ENCODE peak calls at places on chromosomes 16 and 17, in six cellular contexts. N is neural crest cell; K is retina; A is fibroblast of villous mesenchyme; Z is cerebellar nuclear complex; C is stimulated activated CD4-positive, alpha-beta T cell treated with anti-CD3 and anti-CD28 coated beads, Interleukin-15, amount 100 ng/mL, for 24 hours. G is an unnamed sample.

GRCh38 chr17:62895650-62896301 is 70.3 kb upstream of the TANC2 start:
- DNase-seq in Z (no peak), N (no peak), K (no peak), C (no peak), A (no peak), G (no peak)

GRCh38 chr16:48128769-48129168 is 27.0 kb downstream of the ABCC12 start:
- DNase-seq in N (no peak), C (no peak), Z (no peak), A (no peak), K (no peak), G (no peak)

GRCh38 chr17:31052187-31052889 is 42.4 kb upstream of the NF1 start:
- DNase-seq in A (peak), C (no peak), Z (no peak), N (no peak), K (no peak), G (no peak)

GRCh38 chr16:61929801-61930200 is 106.4 kb downstream of the CDH8 start:
- DNase-seq in A (no peak), N (no peak), K (no peak), C (no peak), Z (no peak), G (no peak)

GRCh38 chr17:2697611-2698162 is 13.9 kb downstream of the CLUH start:
- DNase-seq in C (no peak), Z (no peak), A (no peak), N (no peak), K (no peak), G (peak)

GRCh38 chr17:19346351-19347255 is 15.9 kb downstream of the B9D1 start:
- DNase-seq in C (no peak), Z (no peak), A (peak), K (peak), N (no peak), G (no peak)

GRCh38 chr16:20833081-20833480 is 26.8 kb downstream of the REXO5 start:
- DNase-seq in K (no peak), A (no peak), Z (peak), C (no peak), N (no peak), G (no peak)

GRCh38 chr16:56658476-56658875 is 717 bp downstream of the MT1F start:
- DNase-seq in K (no peak), C (no peak), Z (no peak), N (no peak), A (no peak), G (no peak)

GRCh38 chr16:5466551-5466950 is 369.0 kb upstream of the EEF2KMT start:
- DNase-seq in C (no peak), Z (no peak), N (no peak), A (no peak), K (no peak), G (no peak)

GRCh38 chr16:16127469-16128116 is 95.7 kb downstream of the ABCC6 start:
- DNase-seq in A (peak), C (peak), K (peak), N (peak), Z (no peak), G (peak)

GRCh38 chr16:58127033-58127556 is 2.1 kb downstream of the CFAP20 start:
- DNase-seq in Z (no peak), K (no peak), C (peak), N (no peak), A (peak), G (no peak)

GRCh38 chr17:7992924-7993323 is 9.5 kb upstream of the GUCY2D start:
- DNase-seq in A (no peak), N (no peak), C (no peak), Z (no peak), K (no peak), G (no peak)

GRCh38 chr16:87350681-87351319 is 32.8 kb downstream of the FBXO31 start:
- DNase-seq in N (no peak), C (no peak), A (peak), K (peak), Z (no peak), G (peak)

GRCh38 chr17:29376667-29377268 is 13.4 kb upstream of the TAOK1 start:
- DNase-seq in C (no peak), Z (no peak), N (no peak), K (peak), A (peak), G (peak)

GRCh38 chr16:30903596-30903995 is 7.2 kb downstream of the CTF1 start:
- DNase-seq in Z (no peak), A (peak), C (no peak), K (no peak), N (no peak), G (no peak)

GRCh38 chr17:82492647-82493516 is 26.6 kb upstream of the FOXK2 start:
- DNase-seq in N (no peak), K (no peak), A (peak), C (no peak), Z (no peak), G (no peak)

GRCh38 chr17:59840329-59840907 is 52.3 kb downstream of the TUBD1 start:
- DNase-seq in N (no peak), C (peak), K (no peak), A (peak), Z (no peak), G (no peak)

GRCh38 chr17:67850991-67851631 is 25.8 kb downstream of the BPTF start:
- DNase-seq in K (no peak), Z (no peak), N (no peak), C (no peak), A (no peak), G (no peak)

GRCh38 chr16:22189473-22190168 is 16.5 kb upstream of the EEF2K start:
- DNase-seq in C (peak), Z (no peak), K (no peak), N (no peak), A (peak), G (peak)

GRCh38 chr16:28477311-28477920 is 5.3 kb upstream of the NPIPB7 start:
- DNase-seq in A (no peak), K (no peak), N (no peak), Z (no peak), C (no peak), G (no peak)

GRCh38 chr17:81516439-81516838 is 3.8 kb upstream of the ACTG1 start:
- DNase-seq in A (no peak), K (no peak), C (no peak), N (no peak), Z (no peak), G (no peak)

GRCh38 chr16:3065069-3065741 is at the start of gene IL32:
- DNase-seq in K (no peak), N (no peak), Z (no peak), C (peak), A (peak), G (no peak)

GRCh38 chr17:21289902-21290571 is 5.5 kb downstream of the MAP2K3 start:
- DNase-seq in N (no peak), K (no peak), C (no peak), Z (no peak), A (no peak), G (no peak)

GRCh38 chr17:41529491-41529915 is 1.4 kb upstream of the KRT19 start:
- DNase-seq in Z (no peak), K (no peak), N (no peak), C (no peak), A (no peak), G (no peak)

GRCh38 chr17:6343191-6343590 is 91.7 kb downstream of the AIPL1 start:
- DNase-seq in A (no peak), C (no peak), N (no peak), Z (no peak), K (no peak), G (no peak)

GRCh38 chr17:67312265-67312664 is 54.1 kb downstream of the PSMD12 start:
- DNase-seq in A (no peak), K (no peak), C (no peak), Z (no peak), N (no peak), G (no peak)

GRCh38 chr16:28304214-28304613 is 11.9 kb downstream of the SBK1 start:
- DNase-seq in C (peak), N (peak), K (no peak), Z (no peak), A (peak), G (no peak)

GRCh38 chr16:83205896-83206295 is 579.1 kb downstream of the CDH13 start:
- DNase-seq in Z (no peak), A (no peak), K (no peak), C (no peak), N (no peak), G (no peak)

GRCh38 chr17:4858880-4859260 is 25.7 kb downstream of the MINK1 start:
- DNase-seq in C (no peak), N (no peak), K (no peak), A (no peak), Z (no peak), G (no peak)

GRCh38 chr17:12790806-12791148 is 1.5 kb downstream of the ARHGAP44 start:
- DNase-seq in A (no peak), Z (no peak), K (no peak), N (no peak), C (no peak), G (peak)

GRCh38 chr16:66030036-66030435 is 336.5 kb upstream of the CDH5 start:
- DNase-seq in C (no peak), A (no peak), Z (no peak), K (no peak), N (no peak), G (no peak)

GRCh38 chr17:40286473-40286872 is 1.2 kb upstream of the CDC6 start:
- DNase-seq in C (no peak), Z (no peak), A (no peak), K (no peak), N (no peak), G (no peak)

GRCh38 chr16:52095466-52095865 is 451.5 kb downstream of the TOX3 start:
- DNase-seq in C (no peak), K (no peak), Z (no peak), A (no peak), N (no peak), G (no peak)

G was measured in glutamatergic neuron.